ENCODE peak calls at places on chromosomes 12 and 14, in eight cellular contexts. G is IMR-90, A is H1, X is AG10803, E is ovary, K is NB4, N is cardiac muscle cell, P is GM12864. U is an unnamed sample.

GRCh38 chr12:47722926-47723631 is 2.2 kb downstream of the ENDOU start:
- DNase-seq in G (no peak), A (no peak), X (no peak), E (no peak), K (no peak), N (peak), P (no peak), U (no peak)

GRCh38 chr14:97408937-97409860 is 612.0 kb downstream of the VRK1 start:
- DNase-seq in G (no peak), A (no peak), X (no peak), E (no peak), K (no peak), N (no peak), P (peak), U (no peak)

GRCh38 chr12:42320796-42321195 is 5.1 kb downstream of the ZCRB1 start:
- DNase-seq in G (no peak), A (no peak), X (no peak), E (no peak), K (no peak), N (no peak), P (no peak), U (no peak)

GRCh38 chr12:132178801-132179401 is 34.6 kb downstream of the NOC4L start:
- DNase-seq in G (no peak), A (no peak), X (no peak), E (no peak), K (peak), N (no peak), P (no peak), U (no peak)

GRCh38 chr14:39212034-39212433 is 21.7 kb upstream of the MIA2 start:
- DNase-seq in G (no peak), A (no peak), X (no peak), E (no peak), K (no peak), N (no peak), P (no peak), U (no peak)

GRCh38 chr12:95763809-95764253 is 26.7 kb downstream of the NTN4 start:
- DNase-seq in G (peak), A (no peak), X (peak), E (no peak), K (peak), N (no peak), P (no peak), U (peak)

GRCh38 chr14:91257328-91258020 is 13.0 kb upstream of the GPR68 start:
- DNase-seq in G (no peak), A (no peak), X (no peak), E (no peak), K (no peak), N (peak), P (no peak), U (no peak)

GRCh38 chr14:50739186-50739585 is 71.1 kb upstream of the SAV1 start:
- DNase-seq in G (no peak), A (no peak), X (no peak), E (no peak), K (no peak), N (no peak), P (no peak), U (no peak)

GRCh38 chr14:100634026-100634425 is 46.8 kb upstream of the BEGAIN start:
- DNase-seq in G (no peak), A (no peak), X (no peak), E (no peak), K (no peak), N (no peak), P (no peak), U (no peak)

GRCh38 chr12:132488127-132489077 is 1.5 kb upstream of the FBRSL1 start:
- DNase-seq in G (no peak), A (no peak), X (no peak), E (peak), K (peak), N (no peak), P (no peak), U (no peak)

GRCh38 chr12:84638811-84639368 is 273.7 kb downstream of the SLC6A15 start:
- DNase-seq in G (peak), A (no peak), X (no peak), E (no peak), K (no peak), N (no peak), P (no peak), U (no peak)

GRCh38 chr12:93653079-93653478 is 24.1 kb upstream of the CRADD start:
- DNase-seq in G (no peak), A (no peak), X (no peak), E (no peak), K (no peak), N (no peak), P (no peak), U (no peak)

GRCh38 chr12:106113446-106114083 is 25.2 kb downstream of the NUAK1 start:
- DNase-seq in G (no peak), A (no peak), X (peak), E (no peak), K (no peak), N (no peak), P (no peak), U (no peak)

GRCh38 chr12:49959570-49960473 is 1.9 kb upstream of the AQP5 start:
- DNase-seq in G (no peak), A (no peak), X (peak), E (no peak), K (peak), N (peak), P (no peak), U (no peak)

GRCh38 chr12:131046813-131047788 is 93.4 kb downstream of the ADGRD1 start:
- DNase-seq in G (no peak), A (no peak), X (no peak), E (no peak), K (peak), N (no peak), P (no peak), U (no peak)

GRCh38 chr12:112795582-112795981 is 4.0 kb downstream of the RPH3A start:
- DNase-seq in G (no peak), A (no peak), X (no peak), E (no peak), K (no peak), N (no peak), P (no peak), U (no peak)

GRCh38 chr12:116508145-116509121 is 50.7 kb upstream of the MAP1LC3B2 start:
- DNase-seq in G (no peak), A (peak), X (no peak), E (peak), K (peak), N (peak), P (no peak), U (no peak)

GRCh38 chr12:119710941-119711551 is 43.1 kb downstream of the PRKAB1 start:
- DNase-seq in G (no peak), A (no peak), X (no peak), E (no peak), K (no peak), N (no peak), P (no peak), U (no peak)

GRCh38 chr12:18323159-18323558 is 61.8 kb downstream of the PIK3C2G start:
- DNase-seq in G (peak), A (no peak), X (peak), E (no peak), K (no peak), N (no peak), P (no peak), U (peak)

GRCh38 chr14:74400919-74401503 is 25.0 kb downstream of the SYNDIG1L start:
- DNase-seq in G (no peak), A (no peak), X (no peak), E (no peak), K (no peak), N (no peak), P (no peak), U (no peak)

GRCh38 chr14:40762685-40763084 is 844.0 kb upstream of the LRFN5 start:
- DNase-seq in G (no peak), A (no peak), X (no peak), E (no peak), K (no peak), N (no peak), P (no peak), U (no peak)

GRCh38 chr12:62671321-62671720 is 204.7 kb downstream of the MON2 start:
- DNase-seq in G (no peak), A (no peak), X (no peak), E (no peak), K (no peak), N (no peak), P (no peak), U (no peak)

GRCh38 chr14:24310666-24311604 is at the start of gene LTB4R:
- DNase-seq in G (peak), A (no peak), X (peak), E (peak), K (peak), N (no peak), P (peak), U (peak)

GRCh38 chr12:75672212-75672611 is 160.8 kb upstream of the KRR1 start:
- DNase-seq in G (no peak), A (no peak), X (no peak), E (no peak), K (peak), N (peak), P (no peak), U (no peak)

GRCh38 chr12:83016226-83016835 is 329.6 kb downstream of the TMTC2 start:
- DNase-seq in G (peak), A (no peak), X (peak), E (peak), K (peak), N (peak), P (no peak), U (peak)

GRCh38 chr14:69850086-69850735 is 29.0 kb upstream of the SMOC1 start:
- DNase-seq in G (no peak), A (peak), X (no peak), E (no peak), K (no peak), N (no peak), P (no peak), U (no peak)

GRCh38 chr12:92445253-92446081 is 257.3 kb upstream of the PLEKHG7 start:
- DNase-seq in G (no peak), A (no peak), X (no peak), E (no peak), K (no peak), N (no peak), P (peak), U (no peak)

GRCh38 chr14:68786491-68787234 is 6.2 kb downstream of the ZFP36L1 start:
- DNase-seq in G (peak), A (peak), X (peak), E (peak), K (no peak), N (no peak), P (no peak), U (no peak)

GRCh38 chr14:20686386-20687143 is 2.0 kb upstream of the ANG start:
- DNase-seq in G (no peak), A (no peak), X (no peak), E (no peak), K (no peak), N (no peak), P (no peak), U (no peak)

GRCh38 chr14:20683125-20683895 is 1.1 kb upstream of the RNASE4 start:
- DNase-seq in G (peak), A (peak), X (peak), E (peak), K (peak), N (peak), P (peak), U (peak)

GRCh38 chr14:20682435-20683124 is 1.8 kb upstream of the RNASE4 start:
- DNase-seq in G (peak), A (peak), X (peak), E (peak), K (peak), N (peak), P (peak), U (peak)

GRCh38 chr14:20683896-20684661 is at the start of gene RNASE4:
- DNase-seq in G (peak), A (peak), X (peak), E (peak), K (peak), N (peak), P (peak), U (peak)

GRCh38 chr14:20684662-20685456 is 499 bp downstream of the RNASE4 start:
- DNase-seq in G (peak), A (no peak), X (peak), E (peak), K (peak), N (no peak), P (no peak), U (no peak)
- TF ChIP-seq CTCF in G (no peak), A (no peak), X (no peak), E (no peak), K (no peak), N (peak), P (no peak), U (no peak)

GRCh38 chr14:51774209-51774608 is 86.2 kb upstream of the GNG2 start:
- DNase-seq in G (no peak), A (peak), X (no peak), E (no peak), K (peak), N (no peak), P (no peak), U (no peak)
- H3K4me3 ChIP-seq in G (no peak), A (no peak), X (no peak), E (no peak), K (no peak), N (no peak), P (no peak), U (no peak)

DNA sequence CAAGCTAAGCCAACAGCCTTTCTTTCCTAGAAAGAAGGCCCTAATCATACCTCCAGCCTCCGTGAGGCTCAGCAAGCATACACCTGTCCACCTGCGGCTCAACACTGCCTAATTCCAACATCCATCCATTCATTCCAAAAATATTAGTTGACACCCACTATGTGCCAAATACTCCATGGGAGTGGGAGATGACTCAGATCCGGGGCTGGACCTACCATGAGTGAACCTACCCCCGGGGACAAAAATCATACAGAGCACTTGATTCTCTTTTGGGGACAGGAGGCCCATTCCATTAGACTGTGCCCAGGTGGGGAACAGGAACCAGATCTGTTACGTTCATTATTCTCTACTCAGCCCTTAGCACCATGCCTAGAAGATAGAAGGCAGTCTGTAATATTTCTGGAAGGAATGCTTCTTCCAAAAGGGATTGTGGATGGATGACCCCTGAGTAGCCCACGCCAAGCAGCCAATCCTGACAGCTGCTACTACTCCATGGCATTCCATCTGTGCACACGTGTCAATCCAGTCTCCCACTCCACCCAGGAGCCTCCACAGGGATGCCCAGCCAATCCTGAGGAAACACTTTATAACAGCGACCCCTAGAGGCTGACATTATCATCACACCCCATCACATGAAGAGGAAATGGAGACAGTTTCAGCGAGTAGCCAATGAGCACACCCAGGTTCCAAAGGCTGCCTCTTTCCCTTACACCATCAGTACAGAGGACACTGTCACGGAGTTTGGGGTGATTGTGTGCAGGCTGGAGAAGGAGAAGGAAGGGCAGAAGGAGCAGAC is 170.7 kb downstream of the ESRRB start:
- DNase-seq in G (no peak), A (peak), X (no peak), E (no peak), K (peak), N (peak), P (no peak), U (no peak)
- TF ChIP-seq CTCF in G (peak), A (peak), X (peak), E (no peak), K (peak), N (peak), P (peak), U (peak)

DNA sequence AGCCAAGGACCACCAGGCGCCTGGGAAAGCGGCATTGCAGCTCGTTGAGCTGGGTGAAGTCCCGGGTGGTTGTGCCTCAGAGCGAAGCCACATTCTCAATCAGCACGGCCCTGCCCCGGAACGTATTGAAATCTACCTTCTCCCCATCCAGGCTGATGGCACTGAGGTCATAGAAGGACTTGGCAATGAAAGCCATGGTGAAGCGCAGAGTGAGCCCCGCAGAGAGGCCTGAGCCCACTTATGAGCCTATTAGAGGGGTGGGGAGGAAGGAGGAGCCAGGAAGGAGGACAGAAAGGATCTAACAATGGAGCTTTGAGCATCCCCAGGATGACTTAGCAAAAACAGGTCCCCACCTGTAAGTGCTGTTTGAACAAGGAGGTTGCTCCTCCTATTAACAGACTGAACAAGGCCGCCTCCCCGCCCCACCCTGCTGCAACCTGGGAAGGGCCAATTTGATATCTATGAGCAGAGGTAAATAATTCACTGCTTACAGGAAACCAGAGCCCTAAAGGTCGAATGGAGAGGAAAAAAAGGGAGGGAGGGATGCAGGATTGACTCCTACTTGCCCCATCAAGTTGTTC is at the start of gene GPX2:
- DNase-seq in G (no peak), A (no peak), X (no peak), E (no peak), K (no peak), N (no peak), P (no peak), U (no peak)
- H3K4me3 ChIP-seq in G (no peak), A (no peak), X (no peak), E (no peak), K (no peak), N (no peak), P (no peak), U (no peak)

GRCh38 chr12:45887544-45887943 is 102.8 kb downstream of the SCAF11 start:
- DNase-seq in G (no peak), A (no peak), X (no peak), E (no peak), K (no peak), N (no peak), P (no peak), U (no peak)
- TF ChIP-seq CTCF in G (no peak), A (no peak), X (no peak), E (no peak), K (no peak), N (no peak), P (no peak), U (no peak)

DNA sequence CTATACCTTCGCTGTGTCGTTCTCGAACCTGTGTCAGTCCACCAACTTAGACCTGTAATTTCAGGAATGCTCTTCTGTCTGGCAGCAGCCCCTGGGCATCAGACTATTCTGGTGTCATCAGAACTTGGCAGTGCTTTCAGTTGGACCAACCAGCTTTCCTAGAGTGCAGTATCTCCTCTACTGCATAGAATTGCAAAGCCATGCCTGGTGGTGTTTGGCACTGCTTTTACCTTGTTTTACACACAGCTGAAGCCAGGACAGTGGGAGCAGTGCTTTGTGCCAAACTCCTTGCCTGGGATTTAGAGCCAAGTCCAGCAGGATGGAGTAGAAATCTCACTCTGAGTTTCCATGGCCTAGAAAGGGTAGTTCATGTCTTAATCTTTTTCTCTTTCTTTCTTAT is 1.5 kb downstream of the FLVCR2 start:
- DNase-seq in G (no peak), A (no peak), X (no peak), E (no peak), K (no peak), N (no peak), P (no peak), U (no peak)
- H3K4me3 ChIP-seq in G (no peak), A (no peak), X (no peak), E (no peak), K (no peak), N (no peak), P (no peak), U (peak)

U was measured in astrocyte of the cerebellum.